ENCODE peak calls at places on chromosomes 3 and 15, in four cellular contexts. S, K, A and H are unnamed samples.

GRCh38 chr3:88640581-88640980 is 466.8 kb upstream of the EPHA3 start:
- DNase-seq in S (no peak), K (no peak), A (no peak), H (no peak)

GRCh38 chr3:69855436-69856162 is 116.3 kb downstream of the MITF start:
- DNase-seq in S (peak; percentile 51), K (no peak), A (peak; percentile 38), H (no peak)

GRCh38 chr15:83656943-83657528 is 3.1 kb downstream of the ADAMTSL3 start:
- DNase-seq in S (no peak), K (no peak), A (no peak), H (no peak)

GRCh38 chr3:57682284-57682683 is 10.6 kb downstream of the DENND6A start:
- DNase-seq in S (no peak), K (no peak), A (peak; percentile 20), H (no peak)

GRCh38 chr15:37616215-37616614 is 318.2 kb upstream of the TMCO5A start:
- DNase-seq in S (no peak), K (no peak), A (no peak), H (no peak)

GRCh38 chr3:8767667-8768363 is 1.6 kb downstream of the OXTR start:
- DNase-seq in S (peak; percentile 30), K (no peak), A (no peak), H (peak; percentile 41)

GRCh38 chr3:14235003-14235876 is 56.6 kb downstream of the LSM3 start:
- DNase-seq in S (no peak), K (no peak), A (no peak), H (no peak)

GRCh38 chr3:172987268-172987667 is 153.8 kb downstream of the SPATA16 start:
- DNase-seq in S (no peak), K (no peak), A (no peak), H (no peak)

GRCh38 chr3:30688776-30689175 is 82.4 kb downstream of the TGFBR2 start:
- DNase-seq in S (no peak), K (no peak), A (no peak), H (no peak)

GRCh38 chr3:180802837-180803236 is 109.6 kb upstream of the FXR1 start:
- DNase-seq in S (no peak), K (no peak), A (peak; percentile 9), H (no peak)

GRCh38 chr3:186427627-186428026 is 65.6 kb upstream of the DGKG start:
- DNase-seq in S (no peak), K (no peak), A (no peak), H (no peak)

GRCh38 chr15:57319226-57319918 is 56.9 kb upstream of the CGNL1 start:
- DNase-seq in S (no peak), K (no peak), A (no peak), H (no peak)

GRCh38 chr3:16369247-16369646 is 104.2 kb downstream of the OXNAD1 start:
- DNase-seq in S (no peak), K (no peak), A (no peak), H (no peak)

GRCh38 chr3:17089314-17089700 is 204.6 kb downstream of the PLCL2 start:
- DNase-seq in S (no peak), K (no peak), A (no peak), H (no peak)

GRCh38 chr15:71599404-71600225 is 210.7 kb upstream of the NR2E3 start:
- DNase-seq in S (peak; percentile 20), K (no peak), A (peak; percentile 15), H (no peak)

GRCh38 chr3:103629391-103629790 is 1194.6 kb downstream of the ZPLD1 start:
- DNase-seq in S (no peak), K (no peak), A (no peak), H (no peak)

GRCh38 chr3:77078279-77078678 is 38.4 kb downstream of the ROBO2 start:
- DNase-seq in S (no peak), K (no peak), A (no peak), H (no peak)

GRCh38 chr3:168427830-168428471 is 332.2 kb upstream of the GOLIM4 start:
- DNase-seq in S (no peak), K (no peak), A (no peak), H (no peak)